ENCODE peak calls at places on chromosomes 4 and X, in ten cellular contexts. One of them, this sample, is unnamed.

GRCh38 chr4:4334798-4335520 is 44.9 kb downstream of the ZBTB49 start:
- DNase-seq in thoracic aorta: no peak
- DNase-seq in uterus: peak; percentile 24
- DNase-seq in suprapubic skin: no peak
- DNase-seq in mammary epithelial cell: peak; percentile 50
- DNase-seq in left ventricle myocardium inferior: peak; percentile 41
- DNase-seq in hepatocyte: peak; percentile 83
- DNase-seq in mesenchymal stem cell: peak; percentile 58
- DNase-seq in cardiac muscle cell: peak; percentile 73
- DNase-seq in adrenal gland: peak; percentile 79
- DNase-seq in this sample: peak; percentile 73

GRCh38 chr4:140150886-140151699 is 2.9 kb downstream of the MAML3 start:
- DNase-seq in thoracic aorta: peak; percentile 71
- DNase-seq in uterus: peak; percentile 96
- DNase-seq in suprapubic skin: peak; percentile 90
- DNase-seq in mammary epithelial cell: peak; percentile 85
- DNase-seq in left ventricle myocardium inferior: peak; percentile 89
- DNase-seq in hepatocyte: peak; percentile 93
- DNase-seq in mesenchymal stem cell: peak; percentile 95
- DNase-seq in cardiac muscle cell: peak; percentile 89
- DNase-seq in adrenal gland: peak; percentile 91
- DNase-seq in this sample: peak; percentile 80

GRCh38 chrX:64352084-64352483 is 43.2 kb downstream of the MTMR8 start:
- DNase-seq in thoracic aorta: no peak
- DNase-seq in uterus: no peak
- DNase-seq in suprapubic skin: no peak
- DNase-seq in mammary epithelial cell: no peak
- DNase-seq in left ventricle myocardium inferior: no peak
- DNase-seq in hepatocyte: no peak
- DNase-seq in mesenchymal stem cell: no peak
- DNase-seq in cardiac muscle cell: no peak
- DNase-seq in adrenal gland: no peak
- DNase-seq in this sample: no peak

GRCh38 chr4:7863911-7864681 is 75.6 kb downstream of the AFAP1 start:
- DNase-seq in thoracic aorta: no peak
- DNase-seq in uterus: no peak
- DNase-seq in suprapubic skin: no peak
- DNase-seq in mammary epithelial cell: peak; percentile 60
- DNase-seq in left ventricle myocardium inferior: no peak
- DNase-seq in hepatocyte: peak; percentile 73
- DNase-seq in mesenchymal stem cell: no peak
- DNase-seq in cardiac muscle cell: no peak
- DNase-seq in adrenal gland: no peak
- DNase-seq in this sample: no peak

GRCh38 chr4:15729910-15730533 is 27.2 kb downstream of the BST1 start:
- DNase-seq in thoracic aorta: no peak
- DNase-seq in uterus: peak; percentile 21
- DNase-seq in suprapubic skin: no peak
- DNase-seq in mammary epithelial cell: peak; percentile 33
- DNase-seq in left ventricle myocardium inferior: no peak
- DNase-seq in hepatocyte: peak; percentile 63
- DNase-seq in mesenchymal stem cell: peak; percentile 57
- DNase-seq in cardiac muscle cell: peak; percentile 69
- DNase-seq in adrenal gland: peak; percentile 40
- DNase-seq in this sample: peak; percentile 6

GRCh38 chr4:76982638-76983579 is 33.4 kb downstream of the SEPTIN11 start:
- DNase-seq in thoracic aorta: no peak
- DNase-seq in uterus: no peak
- DNase-seq in suprapubic skin: no peak
- DNase-seq in mammary epithelial cell: no peak
- DNase-seq in left ventricle myocardium inferior: no peak
- DNase-seq in hepatocyte: no peak
- DNase-seq in mesenchymal stem cell: peak; percentile 67
- DNase-seq in cardiac muscle cell: no peak
- DNase-seq in adrenal gland: no peak
- DNase-seq in this sample: no peak

GRCh38 chr4:159071969-159072765 is 30.7 kb upstream of the RAPGEF2 start:
- DNase-seq in thoracic aorta: no peak
- DNase-seq in uterus: no peak
- DNase-seq in suprapubic skin: no peak
- DNase-seq in mammary epithelial cell: peak; percentile 23
- DNase-seq in left ventricle myocardium inferior: no peak
- DNase-seq in hepatocyte: no peak
- DNase-seq in mesenchymal stem cell: no peak
- DNase-seq in cardiac muscle cell: no peak
- DNase-seq in adrenal gland: no peak
- DNase-seq in this sample: no peak

GRCh38 chr4:91525627-91526026 is 778.1 kb upstream of the GRID2 start:
- DNase-seq in thoracic aorta: no peak
- DNase-seq in uterus: no peak
- DNase-seq in suprapubic skin: no peak
- DNase-seq in mammary epithelial cell: no peak
- DNase-seq in left ventricle myocardium inferior: no peak
- DNase-seq in hepatocyte: peak; percentile 12
- DNase-seq in mesenchymal stem cell: no peak
- DNase-seq in cardiac muscle cell: no peak
- DNase-seq in adrenal gland: no peak
- DNase-seq in this sample: no peak

GRCh38 chr4:120850048-120850599 is 72.4 kb downstream of the PRDM5 start:
- DNase-seq in thoracic aorta: no peak
- DNase-seq in uterus: no peak
- DNase-seq in suprapubic skin: no peak
- DNase-seq in mammary epithelial cell: no peak
- DNase-seq in left ventricle myocardium inferior: no peak
- DNase-seq in hepatocyte: no peak
- DNase-seq in mesenchymal stem cell: no peak
- DNase-seq in cardiac muscle cell: no peak
- DNase-seq in adrenal gland: no peak
- DNase-seq in this sample: no peak

GRCh38 chr4:2338754-2339457 is 77.0 kb upstream of the MXD4 start:
- DNase-seq in thoracic aorta: no peak
- DNase-seq in uterus: no peak
- DNase-seq in suprapubic skin: peak; percentile 48
- DNase-seq in mammary epithelial cell: no peak
- DNase-seq in left ventricle myocardium inferior: no peak
- DNase-seq in hepatocyte: peak; percentile 6
- DNase-seq in mesenchymal stem cell: no peak
- DNase-seq in cardiac muscle cell: no peak
- DNase-seq in adrenal gland: no peak
- DNase-seq in this sample: no peak

GRCh38 chrX:15601932-15602331 is 1.2 kb upstream of the ACE2 start:
- DNase-seq in thoracic aorta: no peak
- DNase-seq in uterus: no peak
- DNase-seq in suprapubic skin: no peak
- DNase-seq in mammary epithelial cell: no peak
- DNase-seq in left ventricle myocardium inferior: no peak
- DNase-seq in hepatocyte: peak; percentile 20
- DNase-seq in mesenchymal stem cell: no peak
- DNase-seq in cardiac muscle cell: no peak
- DNase-seq in adrenal gland: no peak
- DNase-seq in this sample: no peak

GRCh38 chrX:15598031-15598430 is 2.7 kb downstream of the ACE2 start:
- DNase-seq in thoracic aorta: no peak
- DNase-seq in uterus: no peak
- DNase-seq in suprapubic skin: no peak
- DNase-seq in mammary epithelial cell: no peak
- DNase-seq in left ventricle myocardium inferior: no peak
- DNase-seq in hepatocyte: no peak
- DNase-seq in mesenchymal stem cell: no peak
- DNase-seq in cardiac muscle cell: peak; percentile 70
- DNase-seq in adrenal gland: no peak
- DNase-seq in this sample: no peak

GRCh38 chrX:15600745-15601144 is at the start of gene ACE2:
- DNase-seq in thoracic aorta: no peak
- DNase-seq in uterus: no peak
- DNase-seq in suprapubic skin: no peak
- DNase-seq in mammary epithelial cell: no peak
- DNase-seq in left ventricle myocardium inferior: no peak
- DNase-seq in hepatocyte: no peak
- DNase-seq in mesenchymal stem cell: no peak
- DNase-seq in cardiac muscle cell: no peak
- DNase-seq in adrenal gland: no peak
- DNase-seq in this sample: no peak

GRCh38 chrX:15602761-15603160 is 2.0 kb upstream of the ACE2 start:
- DNase-seq in thoracic aorta: no peak
- DNase-seq in uterus: no peak
- DNase-seq in suprapubic skin: no peak
- DNase-seq in mammary epithelial cell: no peak
- DNase-seq in left ventricle myocardium inferior: no peak
- DNase-seq in hepatocyte: no peak
- DNase-seq in mesenchymal stem cell: no peak
- DNase-seq in cardiac muscle cell: no peak
- DNase-seq in adrenal gland: no peak
- DNase-seq in this sample: no peak

DNA sequence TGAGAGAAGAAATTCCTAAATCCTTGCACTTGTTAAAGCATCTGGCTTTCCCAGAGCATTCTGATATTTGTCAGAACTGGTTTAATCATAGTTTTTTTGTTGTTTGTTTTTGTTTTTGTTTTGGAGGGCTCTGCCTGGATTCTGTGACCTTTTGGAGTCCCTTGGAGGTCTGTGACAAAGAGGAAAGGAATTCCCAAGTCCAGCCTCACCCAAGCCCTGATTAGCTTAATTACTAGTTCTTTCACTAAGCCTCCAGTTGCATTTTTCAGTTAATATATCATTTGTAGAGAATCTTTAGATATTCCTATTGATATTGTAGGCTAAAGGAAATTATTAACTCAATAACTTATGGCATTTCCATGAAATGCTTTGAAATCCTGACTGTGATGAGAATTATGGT is 689 bp downstream of the ACE2 start:
- DNase-seq in thoracic aorta: no peak
- DNase-seq in uterus: no peak
- DNase-seq in suprapubic skin: no peak
- DNase-seq in mammary epithelial cell: no peak
- DNase-seq in left ventricle myocardium inferior: no peak
- DNase-seq in hepatocyte: no peak
- DNase-seq in mesenchymal stem cell: no peak
- DNase-seq in cardiac muscle cell: no peak
- DNase-seq in adrenal gland: no peak
- DNase-seq in this sample: no peak
- H3K27ac ChIP-seq in thoracic aorta: no peak overlapping the region
- H3K27ac ChIP-seq in uterus: no peak overlapping the region
- H3K27ac ChIP-seq in suprapubic skin: no peak overlapping the region
- H3K27ac ChIP-seq in mammary epithelial cell: no peak overlapping the region
- H3K27ac ChIP-seq in left ventricle myocardium inferior: peak overlapping the region; percentile 72
- H3K27ac ChIP-seq in hepatocyte: peak overlapping the region; percentile 60
- H3K27ac ChIP-seq in mesenchymal stem cell: no peak overlapping the region
- H3K27ac ChIP-seq in cardiac muscle cell: no peak overlapping the region
- H3K27ac ChIP-seq in adrenal gland: no peak overlapping the region
- H3K27ac ChIP-seq in this sample: no peak overlapping the region

GRCh38 chr4:1255699-1256098 is 6.8 kb upstream of the CTBP1 start:
- DNase-seq in thoracic aorta: no peak
- DNase-seq in uterus: no peak
- DNase-seq in suprapubic skin: no peak
- DNase-seq in mammary epithelial cell: no peak
- DNase-seq in left ventricle myocardium inferior: no peak
- DNase-seq in hepatocyte: no peak
- DNase-seq in mesenchymal stem cell: no peak
- DNase-seq in cardiac muscle cell: no peak
- DNase-seq in adrenal gland: no peak
- DNase-seq in this sample: no peak
- H3K9me3 ChIP-seq in thoracic aorta: peaks cover 7% of the 10 kb centered on the region
- H3K9me3 ChIP-seq in uterus: no peaks in the 10 kb centered on the region
- H3K9me3 ChIP-seq in suprapubic skin: no peaks in the 10 kb centered on the region
- H3K9me3 ChIP-seq in mammary epithelial cell: peaks cover 30% of the 10 kb centered on the region
- H3K9me3 ChIP-seq in left ventricle myocardium inferior: peaks cover 7% of the 10 kb centered on the region
- H3K9me3 ChIP-seq in hepatocyte: no peaks in the 10 kb centered on the region
- H3K9me3 ChIP-seq in mesenchymal stem cell: peaks cover 30% of the 10 kb centered on the region
- H3K9me3 ChIP-seq in cardiac muscle cell: no peaks in the 10 kb centered on the region
- H3K9me3 ChIP-seq in adrenal gland: no peaks in the 10 kb centered on the region
- H3K9me3 ChIP-seq in this sample: no peaks in the 10 kb centered on the region

GRCh38 chr4:113560579-113560978 is 201.0 kb downstream of the CAMK2D start:
- DNase-seq in thoracic aorta: no peak
- DNase-seq in uterus: no peak
- DNase-seq in suprapubic skin: no peak
- DNase-seq in mammary epithelial cell: no peak
- DNase-seq in left ventricle myocardium inferior: no peak
- DNase-seq in hepatocyte: no peak
- DNase-seq in mesenchymal stem cell: no peak
- DNase-seq in cardiac muscle cell: no peak
- DNase-seq in adrenal gland: no peak
- DNase-seq in this sample: no peak

GRCh38 chr4:113559947-113560346 is 201.6 kb downstream of the CAMK2D start:
- DNase-seq in thoracic aorta: no peak
- DNase-seq in uterus: no peak
- DNase-seq in suprapubic skin: no peak
- DNase-seq in mammary epithelial cell: no peak
- DNase-seq in left ventricle myocardium inferior: no peak
- DNase-seq in hepatocyte: no peak
- DNase-seq in mesenchymal stem cell: no peak
- DNase-seq in cardiac muscle cell: no peak
- DNase-seq in adrenal gland: no peak
- DNase-seq in this sample: no peak

GRCh38 chr4:113563691-113564378 is 197.7 kb downstream of the CAMK2D start:
- DNase-seq in thoracic aorta: no peak
- DNase-seq in uterus: no peak
- DNase-seq in suprapubic skin: no peak
- DNase-seq in mammary epithelial cell: no peak
- DNase-seq in left ventricle myocardium inferior: no peak
- DNase-seq in hepatocyte: no peak
- DNase-seq in mesenchymal stem cell: no peak
- DNase-seq in cardiac muscle cell: no peak
- DNase-seq in adrenal gland: no peak
- DNase-seq in this sample: no peak

GRCh38 chr4:113561758-113562157 is 199.8 kb downstream of the CAMK2D start:
- DNase-seq in thoracic aorta: no peak
- DNase-seq in uterus: no peak
- DNase-seq in suprapubic skin: no peak
- DNase-seq in mammary epithelial cell: no peak
- DNase-seq in left ventricle myocardium inferior: no peak
- DNase-seq in hepatocyte: no peak
- DNase-seq in mesenchymal stem cell: no peak
- DNase-seq in cardiac muscle cell: no peak
- DNase-seq in adrenal gland: no peak
- DNase-seq in this sample: no peak

DNA sequence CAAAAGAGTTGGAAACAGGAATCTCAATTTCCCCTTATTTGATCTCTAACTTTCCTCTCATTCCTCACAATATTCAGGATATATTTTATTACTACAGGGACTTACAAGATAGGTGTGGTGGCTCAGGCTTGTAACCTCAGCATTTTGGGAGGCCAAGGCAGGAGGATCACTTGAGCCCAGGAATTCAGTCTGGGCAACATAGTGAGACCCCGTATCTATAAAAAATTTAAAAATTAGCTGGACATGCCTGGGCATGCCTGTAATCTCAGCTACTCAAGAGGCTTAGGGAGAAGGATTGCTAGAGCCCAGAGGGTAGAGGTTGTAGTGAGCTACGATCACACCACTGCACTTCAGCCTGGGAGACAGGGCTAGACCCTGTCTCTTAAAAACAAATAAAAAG is 200.4 kb downstream of the CAMK2D start:
- DNase-seq in thoracic aorta: no peak
- DNase-seq in uterus: no peak
- DNase-seq in suprapubic skin: no peak
- DNase-seq in mammary epithelial cell: no peak
- DNase-seq in left ventricle myocardium inferior: no peak
- DNase-seq in hepatocyte: no peak
- DNase-seq in mesenchymal stem cell: no peak
- DNase-seq in cardiac muscle cell: no peak
- DNase-seq in adrenal gland: no peak
- DNase-seq in this sample: no peak
- H3K27ac ChIP-seq in thoracic aorta: no peak overlapping the region
- H3K27ac ChIP-seq in uterus: no peak overlapping the region
- H3K27ac ChIP-seq in suprapubic skin: no peak overlapping the region
- H3K27ac ChIP-seq in mammary epithelial cell: peak overlapping the region; percentile 2
- H3K27ac ChIP-seq in left ventricle myocardium inferior: no peak overlapping the region
- H3K27ac ChIP-seq in hepatocyte: peak overlapping the region; percentile 4
- H3K27ac ChIP-seq in mesenchymal stem cell: peak overlapping the region; percentile 45
- H3K27ac ChIP-seq in cardiac muscle cell: no peak overlapping the region
- H3K27ac ChIP-seq in adrenal gland: no peak overlapping the region
- H3K27ac ChIP-seq in this sample: no peak overlapping the region

GRCh38 chrX:40864972-40865371 is 129.6 kb upstream of the MED14 start:
- DNase-seq in thoracic aorta: no peak
- DNase-seq in uterus: no peak
- DNase-seq in suprapubic skin: no peak
- DNase-seq in mammary epithelial cell: peak; percentile 48
- DNase-seq in left ventricle myocardium inferior: no peak
- DNase-seq in hepatocyte: no peak
- DNase-seq in mesenchymal stem cell: no peak
- DNase-seq in cardiac muscle cell: no peak
- DNase-seq in adrenal gland: no peak
- DNase-seq in this sample: no peak
- H3K9me3 ChIP-seq in thoracic aorta: no peaks in the 10 kb centered on the region
- H3K9me3 ChIP-seq in uterus: no peaks in the 10 kb centered on the region
- H3K9me3 ChIP-seq in suprapubic skin: no peaks in the 10 kb centered on the region
- H3K9me3 ChIP-seq in mammary epithelial cell: no peaks in the 10 kb centered on the region
- H3K9me3 ChIP-seq in left ventricle myocardium inferior: no peaks in the 10 kb centered on the region
- H3K9me3 ChIP-seq in hepatocyte: no peaks in the 10 kb centered on the region
- H3K9me3 ChIP-seq in mesenchymal stem cell: peaks cover 12% of the 10 kb centered on the region
- H3K9me3 ChIP-seq in cardiac muscle cell: no peaks in the 10 kb centered on the region
- H3K9me3 ChIP-seq in adrenal gland: no peaks in the 10 kb centered on the region
- H3K9me3 ChIP-seq in this sample: no peaks in the 10 kb centered on the region

This sample was measured in CD8-positive, alpha-beta memory T cell.